ENCODE peak calls at places on chromosomes 7 and 10, in six cellular contexts. J, S, H, N, M and C are unnamed samples. For H3K9me2, the result is how much of the 10 kb centered on the place peaks cover.

GRCh38 chr7:2999078-2999500 is 44.6 kb downstream of the CARD11 start:
- DNase-seq in H (no peak), S (no peak), N (no peak), M (no peak), J (no peak), C (no peak)

GRCh38 chr7:84900215-84900614 is 286.6 kb downstream of the SEMA3D start:
- DNase-seq in J (no peak), H (no peak), M (no peak), N (no peak), S (no peak), C (no peak)

GRCh38 chr7:86733783-86734182 is 90.1 kb downstream of the GRM3 start:
- DNase-seq in S (peak), N (no peak), M (peak), J (no peak), H (no peak), C (no peak)

GRCh38 chr7:23597908-23598224 is 684 bp downstream of the CCDC126 start:
- DNase-seq in J (no peak), N (no peak), S (no peak), H (no peak), M (no peak), C (no peak)

GRCh38 chr7:100065452-100066186 is 15.9 kb downstream of the ZNF3 start:
- DNase-seq in N (no peak), S (no peak), H (no peak), M (no peak), J (no peak), C (peak)

GRCh38 chr10:4698075-4698474 is 127.9 kb upstream of the AKR1E2 start:
- DNase-seq in M (no peak), S (no peak), J (no peak), N (no peak), H (no peak), C (no peak)

GRCh38 chr7:157961731-157962457 is 625.1 kb downstream of the DNAJB6 start:
- DNase-seq in J (no peak), N (no peak), S (no peak), M (no peak), H (no peak), C (no peak)

GRCh38 chr7:4742051-4742573 is 33.3 kb upstream of the AP5Z1 start:
- DNase-seq in N (no peak), M (no peak), S (no peak), H (no peak), J (no peak), C (peak)

GRCh38 chr10:132992433-132993215 is 50.3 kb upstream of the CFAP46 start:
- DNase-seq in M (no peak), N (no peak), S (no peak), H (no peak), J (no peak), C (no peak)

GRCh38 chr7:46626261-46627037 is 705.4 kb upstream of the IGFBP3 start:
- DNase-seq in N (no peak), J (no peak), H (no peak), M (peak), S (no peak), C (no peak)

GRCh38 chr7:154564676-154565075 is 438.2 kb downstream of the PAXIP1 start:
- DNase-seq in N (no peak), J (no peak), M (no peak), S (no peak), H (no peak), C (no peak)

GRCh38 chr10:89337493-89337892 is 9.7 kb downstream of the IFIT3 start:
- DNase-seq in S (no peak), M (no peak), N (no peak), H (no peak), J (peak), C (no peak)

GRCh38 chr10:131755200-131755599 is 145.6 kb upstream of the PPP2R2D start:
- DNase-seq in N (no peak), H (no peak), J (no peak), M (no peak), S (no peak), C (no peak)

GRCh38 chr10:6769704-6770417 is 189.8 kb upstream of the PRKCQ start:
- DNase-seq in J (no peak), S (no peak), N (no peak), H (no peak), M (no peak), C (no peak)

GRCh38 chr10:44886966-44887365 is 24.2 kb upstream of the TMEM72 start:
- DNase-seq in H (no peak), M (no peak), J (no peak), N (no peak), S (no peak), C (no peak)

GRCh38 chr7:30625283-30625682 is 30.6 kb downstream of the GARS1 start:
- DNase-seq in S (no peak), J (no peak), M (no peak), N (peak), H (no peak), C (no peak)

GRCh38 chr10:86668297-86669165 is at the start of gene LDB3:
- DNase-seq in M (no peak), J (no peak), S (peak), H (no peak), N (peak), C (peak)

GRCh38 chr10:63466168-63466935 is 575 bp upstream of the JMJD1C start:
- DNase-seq in H (peak), S (peak), N (no peak), J (peak), M (peak), C (peak)

GRCh38 chr10:93039721-93040120 is 20.9 kb upstream of the CYP26C1 start:
- DNase-seq in J (peak), S (peak), H (peak), N (no peak), M (peak), C (peak)

GRCh38 chr7:19016140-19016539 is 101.3 kb downstream of the TWIST1 start:
- DNase-seq in M (peak), N (no peak), J (no peak), H (no peak), S (peak), C (no peak)

GRCh38 chr7:82319674-82320118 is 123.9 kb downstream of the CACNA2D1 start:
- DNase-seq in N (no peak), S (no peak), H (no peak), J (no peak), M (no peak), C (peak)

GRCh38 chr7:11177793-11178192 is 204.1 kb downstream of the PHF14 start:
- DNase-seq in H (no peak), M (no peak), J (no peak), S (peak), N (no peak), C (no peak)

GRCh38 chr10:28922127-28922526 is 244.8 kb downstream of the BAMBI start:
- DNase-seq in H (no peak), S (peak), M (peak), J (no peak), N (no peak), C (no peak)

GRCh38 chr10:11454958-11455566 is 156.4 kb downstream of the USP6NL start:
- DNase-seq in H (no peak), S (no peak), N (no peak), M (peak), J (no peak), C (no peak)

GRCh38 chr10:118983263-118983662 is 46.3 kb upstream of the NANOS1 start:
- DNase-seq in N (no peak), S (no peak), J (no peak), H (peak), M (peak), C (no peak)

GRCh38 chr10:21458496-21458895 is 67.0 kb downstream of the SKIDA1 start:
- DNase-seq in N (no peak), J (no peak), M (no peak), H (no peak), S (no peak), C (no peak)

GRCh38 chr10:17140386-17140761 is 10.8 kb upstream of the CUBN start:
- DNase-seq in N (no peak), J (no peak), S (no peak), H (no peak), M (no peak), C (no peak)

GRCh38 chr10:112639291-112639690 is 192.3 kb downstream of the VTI1A start:
- DNase-seq in S (peak), H (no peak), J (no peak), M (no peak), N (no peak), C (no peak)

GRCh38 chr7:54811925-54812264 is 52.9 kb upstream of the SEC61G start:
- DNase-seq in S (no peak), H (no peak), N (no peak), M (no peak), J (no peak), C (no peak)

GRCh38 chr10:12443026-12443425 is 93.7 kb downstream of the CAMK1D start:
- DNase-seq in S (no peak), H (no peak), N (no peak), J (no peak), M (no peak), C (no peak)

GRCh38 chr7:45000096-45001032 is at the start of gene CCM2:
- DNase-seq in M (peak), N (peak), J (no peak), S (peak), H (peak), C (peak)

GRCh38 chr7:95993420-95993819 is 221.1 kb downstream of the DYNC1I1 start:
- DNase-seq in M (no peak), H (no peak), N (no peak), J (no peak), S (peak), C (no peak)
- TF ChIP-seq CTCF in M (no peak), H (no peak), N (no peak), J (no peak), S (peak), C (peak)

DNA sequence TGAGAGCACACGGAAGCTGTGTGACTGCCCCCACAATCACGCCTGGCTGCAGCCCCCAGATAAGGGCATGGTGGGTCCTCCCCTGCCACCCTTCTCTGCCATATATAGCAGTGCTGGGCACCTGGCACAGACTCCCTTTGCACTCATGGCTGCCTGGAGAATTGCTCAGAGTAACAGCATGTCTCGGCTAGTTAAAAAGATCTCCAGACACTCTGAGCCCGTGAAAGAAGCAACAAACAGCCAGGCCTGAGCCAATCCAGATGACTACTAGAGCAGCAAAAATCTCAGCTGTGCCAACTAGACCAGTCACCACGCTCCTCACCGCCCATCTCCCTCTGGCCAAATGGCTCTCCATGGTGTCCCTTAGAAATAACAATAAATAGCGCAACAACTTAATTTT is 71.3 kb downstream of the PARD3 start:
- DNase-seq in M (no peak), N (no peak), J (no peak), S (no peak), H (no peak), C (no peak)
- H3K27ac ChIP-seq in M (no peak), N (no peak), J (no peak), S (no peak), H (no peak), C (no peak)

DNA sequence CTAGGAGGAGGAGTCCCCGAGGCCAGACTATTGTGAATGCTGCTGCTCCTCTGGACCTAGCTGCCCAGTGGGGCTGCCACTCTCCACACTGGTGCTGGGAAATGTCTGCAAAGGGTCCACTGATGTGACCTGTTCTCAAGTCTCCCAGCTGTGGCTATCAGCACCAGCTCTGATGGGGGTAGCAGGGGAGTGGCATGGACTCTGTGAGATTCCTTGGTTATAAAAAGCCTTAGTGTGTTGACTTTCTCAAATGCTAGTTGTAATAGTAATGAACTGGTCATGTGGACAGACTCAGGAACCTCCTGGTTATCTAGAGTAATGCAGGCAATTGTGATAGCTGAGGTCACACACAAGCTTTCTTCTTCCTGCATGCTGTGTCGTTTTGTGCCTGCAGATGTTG is 34.1 kb upstream of the ARMC3 start:
- DNase-seq in M (no peak), N (no peak), S (no peak), J (no peak), H (no peak), C (peak)
- H3K9me2 ChIP-seq in M (under half), N (under half), S (under half), J (under half), H (under half), C (under half)

DNA sequence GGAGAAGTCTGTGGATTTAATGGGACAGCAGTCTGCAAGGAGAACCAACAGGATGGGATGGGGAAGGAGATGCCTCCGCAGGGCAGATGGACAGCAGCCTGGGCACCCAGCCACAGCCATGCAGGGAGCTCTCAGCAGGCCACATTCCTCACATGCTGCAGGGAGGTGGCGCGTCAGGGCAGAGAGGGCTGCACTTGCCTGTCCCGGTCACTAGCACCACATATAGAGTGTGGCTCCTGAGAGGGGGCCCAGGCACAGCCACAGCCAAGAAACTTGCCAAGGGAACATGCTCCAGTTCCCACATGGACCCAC is 86.8 kb upstream of the ZMIZ1 start:
- DNase-seq in H (no peak), J (no peak), N (no peak), M (no peak), S (no peak), C (no peak)
- TF ChIP-seq CTCF in H (no peak), J (no peak), N (no peak), M (no peak), S (no peak), C (no peak)

GRCh38 chr7:69743436-69743835 is 145.2 kb downstream of the AUTS2 start:
- DNase-seq in J (no peak), M (no peak), H (no peak), N (no peak), S (no peak), C (no peak)

GRCh38 chr7:69747144-69747543 is 148.9 kb downstream of the AUTS2 start:
- DNase-seq in M (no peak), J (no peak), S (no peak), N (no peak), H (no peak), C (no peak)

GRCh38 chr7:69749358-69749757 is 151.1 kb downstream of the AUTS2 start:
- DNase-seq in J (no peak), S (no peak), H (no peak), M (peak), N (no peak), C (no peak)

GRCh38 chr7:69748530-69748929 is 150.3 kb downstream of the AUTS2 start:
- DNase-seq in S (no peak), J (no peak), M (no peak), H (no peak), N (no peak), C (no peak)

DNA sequence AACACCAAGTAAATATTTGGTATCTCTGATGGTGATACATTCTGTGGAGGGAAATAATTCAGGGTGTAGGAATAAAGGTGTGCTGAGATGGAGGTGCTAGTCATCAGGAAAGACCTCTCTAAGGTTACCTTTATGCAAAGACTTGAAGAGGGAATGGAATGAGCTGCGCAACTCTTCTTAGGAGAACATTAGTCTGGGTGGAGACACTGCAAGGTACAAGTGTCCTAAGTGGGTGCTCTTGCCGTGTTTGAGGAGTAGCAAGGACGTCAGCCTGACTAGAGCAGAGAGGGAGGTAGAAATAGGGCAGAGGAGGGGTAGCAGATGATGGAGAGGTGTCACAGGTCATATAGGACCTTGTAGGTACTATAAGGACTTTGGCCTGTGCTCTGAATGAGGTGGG is 148.1 kb downstream of the AUTS2 start:
- DNase-seq in J (no peak), M (no peak), S (no peak), H (no peak), N (no peak), C (no peak)
- H3K27ac ChIP-seq in J (no peak), M (no peak), S (no peak), H (no peak), N (no peak), C (no peak)

GRCh38 chr10:9069136-9069535 is 1014.6 kb downstream of the GATA3 start:
- DNase-seq in S (peak), H (no peak), M (no peak), N (peak), J (no peak), C (no peak)
- H3K9me2 ChIP-seq in S (under half), H (under half), M (under half), N (under half), J (under half), C (under half)

GRCh38 chr7:132577206-132578049 is 1.2 kb upstream of the PLXNA4 start:
- DNase-seq in S (peak), H (no peak), M (peak), N (no peak), J (no peak), C (peak)

GRCh38 chr7:132576723-132577089 is 436 bp upstream of the PLXNA4 start:
- DNase-seq in N (no peak), J (no peak), S (no peak), M (peak), H (no peak), C (peak)

GRCh38 chr7:132575987-132576722 is at the start of gene PLXNA4:
- DNase-seq in N (no peak), J (no peak), M (peak), S (peak), H (no peak), C (peak)

GRCh38 chr7:132574281-132574680 is 2.0 kb downstream of the PLXNA4 start:
- DNase-seq in H (no peak), J (no peak), S (no peak), N (no peak), M (no peak), C (no peak)

GRCh38 chr7:132575336-132575986 is 809 bp downstream of the PLXNA4 start:
- DNase-seq in N (no peak), M (peak), S (peak), J (no peak), H (no peak), C (peak)
- TF ChIP-seq CTCF in N (no peak), M (peak), S (peak), J (no peak), H (no peak), C (peak)

DNA sequence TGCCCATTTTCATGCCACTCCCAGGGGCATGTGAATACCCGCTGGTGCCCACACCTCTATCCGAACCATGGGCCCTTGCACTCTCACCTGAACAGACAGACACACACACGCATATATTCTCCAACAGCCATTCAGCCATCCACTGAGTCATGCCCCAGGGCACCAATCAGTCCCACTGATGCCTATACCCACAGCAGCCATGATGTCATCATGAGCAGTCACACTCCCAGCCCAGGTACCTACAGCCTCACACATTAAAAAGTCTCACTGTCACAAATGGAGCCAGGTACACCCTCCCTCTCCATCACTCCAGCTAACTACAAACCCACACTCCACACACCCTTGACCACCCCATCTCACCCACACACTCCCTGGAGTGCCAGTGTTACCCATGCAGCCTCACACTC is 12.2 kb downstream of the VSIR start:
- DNase-seq in J (no peak), S (peak), N (no peak), H (no peak), M (no peak), C (no peak)
- H3K27ac ChIP-seq in J (no peak), S (no peak), N (no peak), H (no peak), M (no peak), C (no peak)